ENCODE peak calls at places on chromosomes 16 and 17, in ten cellular contexts. C is neural progenitor cell, F is T-helper 17 cell, W is cardiac muscle cell, P is endothelial cell of umbilical vein, U is right lobe of liver, H is psoas muscle, B is aorta, Q is adrenal gland, R is neuronal stem cell. D is an unnamed sample.

GRCh38 chr16:4392382-4393242 is 21.0 kb downstream of the VASN start:
- DNase-seq in U (peak; percentile 19), H (peak; percentile 62), R (no peak), W (peak; percentile 46), B (peak; percentile 82), P (no peak), C (peak; percentile 68), F (no peak), Q (no peak), D (no peak)

GRCh38 chr17:34173221-34173620 is 81.9 kb upstream of the CCL2 start:
- DNase-seq in U (no peak), F (no peak), R (no peak), B (no peak), P (no peak), W (no peak), Q (no peak), C (no peak), H (no peak), D (no peak)

GRCh38 chr17:38455288-38455915 is 27.1 kb downstream of the ARHGAP23 start:
- DNase-seq in U (no peak), P (peak; percentile 42), Q (no peak), B (no peak), R (no peak), W (peak; percentile 38), C (peak; percentile 59), H (no peak), F (no peak), D (no peak)

GRCh38 chr16:3413730-3414379 is 12.8 kb downstream of the ZNF174 start:
- DNase-seq in H (no peak), B (no peak), Q (no peak), R (no peak), C (no peak), U (no peak), P (no peak), W (no peak), F (no peak), D (no peak)

GRCh38 chr16:64416232-64417010 is 705.4 kb downstream of the CDH11 start:
- DNase-seq in C (no peak), P (peak; percentile 64), B (no peak), Q (no peak), H (no peak), F (no peak), U (no peak), W (no peak), R (no peak), D (no peak)

GRCh38 chr16:47069841-47070584 is 73.7 kb downstream of the NETO2 start:
- DNase-seq in F (no peak), R (no peak), W (no peak), U (no peak), B (no peak), C (no peak), Q (peak; percentile 17), H (no peak), P (no peak), D (no peak)

GRCh38 chr16:11955713-11956123 is 9.3 kb upstream of the TNFRSF17 start:
- DNase-seq in C (no peak), W (no peak), P (no peak), U (no peak), H (no peak), Q (no peak), B (no peak), F (no peak), R (no peak), D (no peak)

GRCh38 chr17:38544839-38545209 is 60.9 kb downstream of the SRCIN1 start:
- DNase-seq in W (no peak), C (no peak), F (no peak), P (no peak), Q (no peak), U (no peak), B (no peak), R (no peak), H (no peak), D (no peak)

GRCh38 chr16:57600952-57601580 is 27.4 kb upstream of the ADGRG1 start:
- DNase-seq in P (no peak), W (no peak), U (no peak), R (no peak), F (no peak), B (no peak), H (no peak), Q (peak; percentile 17), C (no peak), D (no peak)

GRCh38 chr17:1201132-1201702 is 21.4 kb upstream of the ABR start:
- DNase-seq in W (no peak), U (no peak), B (no peak), C (no peak), H (no peak), P (no peak), F (no peak), Q (peak; percentile 66), R (no peak), D (peak; percentile 75)

GRCh38 chr17:75514299-75515228 is 773 bp downstream of the CASKIN2 start:
- DNase-seq in R (peak; percentile 52), C (peak; percentile 68), B (no peak), Q (peak; percentile 85), U (peak; percentile 78), H (no peak), W (peak; percentile 56), P (no peak), F (no peak), D (peak; percentile 69)

DNA sequence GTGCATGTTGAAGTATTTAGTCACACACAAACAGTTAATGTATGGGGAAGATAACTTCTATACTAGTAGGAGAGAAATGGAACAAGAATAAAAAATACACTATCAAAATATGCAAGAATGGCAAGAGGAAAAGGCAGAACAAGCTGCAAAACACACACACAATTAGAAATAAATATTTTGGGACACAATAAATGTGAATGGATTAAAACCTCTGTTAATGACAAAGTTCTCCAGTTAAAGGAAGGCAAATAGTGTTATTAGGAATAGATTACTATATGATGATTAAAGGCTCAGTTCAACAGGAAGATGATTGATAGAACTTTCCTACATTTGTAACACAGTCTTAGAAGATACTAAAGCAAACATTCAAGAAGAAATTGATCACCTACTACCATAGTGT is 106.3 kb upstream of the ZNF750 start:
- DNase-seq in W (no peak), P (no peak), H (no peak), C (no peak), B (no peak), Q (no peak), U (no peak), F (no peak), R (no peak), D (no peak)
- H3K9me3 ChIP-seq in W (no peaks in the 10 kb centered on the region), P (no peaks in the 10 kb centered on the region), H (peaks cover 18% of the 10 kb centered on the region), C (peaks cover 29% of the 10 kb centered on the region), B (peaks cover 3% of the 10 kb centered on the region), Q (peaks cover 21% of the 10 kb centered on the region), U (no peaks in the 10 kb centered on the region), F (peaks cover 11% of the 10 kb centered on the region), R (peaks cover 84% of the 10 kb centered on the region), D (peaks cover 29% of the 10 kb centered on the region)

GRCh38 chr16:13697568-13697967 is 222.4 kb upstream of the ERCC4 start:
- DNase-seq in C (no peak), Q (no peak), B (no peak), H (no peak), P (no peak), F (no peak), U (no peak), R (no peak), W (no peak), D (no peak)

GRCh38 chr16:13697013-13697412 is 222.9 kb upstream of the ERCC4 start:
- DNase-seq in F (no peak), C (no peak), W (no peak), Q (no peak), R (no peak), B (no peak), H (no peak), U (no peak), P (no peak), D (no peak)

DNA sequence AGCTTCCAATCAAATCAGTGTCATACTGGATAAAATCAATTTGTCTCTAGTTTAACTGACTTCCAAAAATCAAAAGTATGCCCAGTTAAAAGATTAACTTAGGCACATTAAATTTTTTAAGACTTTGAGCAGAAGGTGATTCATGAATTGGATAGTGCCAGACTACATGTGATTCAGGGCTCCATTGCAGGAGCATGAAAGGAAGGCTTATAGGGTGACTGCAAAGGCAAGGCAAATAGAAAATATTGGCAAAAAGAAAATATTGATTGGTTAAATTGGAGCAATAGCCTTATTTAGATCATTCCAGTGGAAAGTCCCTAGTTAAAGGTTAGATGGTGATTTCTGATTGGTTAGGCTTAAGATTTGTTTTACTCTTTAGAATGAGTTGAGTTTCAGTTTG is 223.9 kb upstream of the ERCC4 start:
- DNase-seq in U (no peak), R (no peak), B (no peak), Q (no peak), F (no peak), C (no peak), P (no peak), H (no peak), W (no peak), D (no peak)
- H3K9me3 ChIP-seq in U (peaks cover 3% of the 10 kb centered on the region), R (no peaks in the 10 kb centered on the region), B (peaks cover 4% of the 10 kb centered on the region), Q (no peaks in the 10 kb centered on the region), F (no peaks in the 10 kb centered on the region), C (peaks cover 6% of the 10 kb centered on the region), P (peaks cover 4% of the 10 kb centered on the region), H (no peaks in the 10 kb centered on the region), W (no peaks in the 10 kb centered on the region), D (peaks cover 36% of the 10 kb centered on the region)

GRCh38 chr16:35198223-35199199 is 1739.1 kb downstream of the TP53TG3F start:
- DNase-seq in P (no peak), Q (no peak), R (no peak), B (no peak), C (no peak), U (no peak), H (no peak), W (no peak), F (no peak), D (no peak)
- H3K9me3 ChIP-seq in P (peaks cover 7% of the 10 kb centered on the region), Q (no peaks in the 10 kb centered on the region), R (no peaks in the 10 kb centered on the region), B (no peaks in the 10 kb centered on the region), C (peaks cover 16% of the 10 kb centered on the region), U (no peaks in the 10 kb centered on the region), H (no peaks in the 10 kb centered on the region), W (no peaks in the 10 kb centered on the region), F (peaks cover 3% of the 10 kb centered on the region), D (peaks cover 66% of the 10 kb centered on the region)

GRCh38 chr16:35629001-35629400 is 2169.6 kb downstream of the TP53TG3F start:
- DNase-seq in H (no peak), P (no peak), W (no peak), Q (no peak), C (no peak), B (no peak), R (no peak), F (no peak), U (no peak), D (no peak)
- H3K9me3 ChIP-seq in H (no peaks in the 10 kb centered on the region), P (peaks cover 1% of the 10 kb centered on the region), W (no peaks in the 10 kb centered on the region), Q (peaks cover 2% of the 10 kb centered on the region), C (peaks cover 32% of the 10 kb centered on the region), B (no peaks in the 10 kb centered on the region), R (no peaks in the 10 kb centered on the region), F (no peaks in the 10 kb centered on the region), U (no peaks in the 10 kb centered on the region), D (peaks cover 65% of the 10 kb centered on the region)

GRCh38 chr17:20010099-20010863 is 1.1 kb downstream of the SPECC1 start:
- DNase-seq in C (peak; percentile 58), P (peak; percentile 61), F (no peak), Q (peak; percentile 72), H (no peak), B (peak; percentile 81), R (peak; percentile 30), U (peak; percentile 31), W (peak; percentile 53), D (peak; percentile 33)
- H3K9me3 ChIP-seq in C (no peaks in the 10 kb centered on the region), P (no peaks in the 10 kb centered on the region), F (no peaks in the 10 kb centered on the region), Q (no peaks in the 10 kb centered on the region), H (no peaks in the 10 kb centered on the region), B (no peaks in the 10 kb centered on the region), R (peaks cover 3% of the 10 kb centered on the region), U (no peaks in the 10 kb centered on the region), W (no peaks in the 10 kb centered on the region), D (no peaks in the 10 kb centered on the region)